ENCODE peak calls at places on chromosomes 5 and 9, in five cellular contexts. A, F, O, W and Z are unnamed samples. For H3K9me3, the result is how much of the 10 kb centered on the place peaks cover.

GRCh38 chr9:126630458-126631237 is 16.9 kb downstream of the LMX1B start:
- DNase-seq in F (no peak), O (no peak), A (no peak), W (no peak), Z (no peak)

GRCh38 chr5:172860520-172861443 is 26.7 kb downstream of the ERGIC1 start:
- DNase-seq in A (peak), O (no peak), F (peak), W (no peak), Z (peak)

GRCh38 chr9:1709347-1709746 is 305.8 kb upstream of the SMARCA2 start:
- DNase-seq in O (no peak), A (no peak), W (no peak), F (no peak), Z (no peak)

GRCh38 chr9:14205463-14205862 is 108.5 kb downstream of the NFIB start:
- DNase-seq in F (no peak), A (no peak), W (peak), O (peak), Z (no peak)

GRCh38 chr5:116303340-116303739 is 218.5 kb downstream of the COMMD10 start:
- DNase-seq in W (no peak), F (no peak), A (no peak), O (no peak), Z (no peak)

GRCh38 chr5:78008356-78008967 is 232.3 kb upstream of the TBCA start:
- DNase-seq in F (no peak), W (peak), O (no peak), A (no peak), Z (no peak)

GRCh38 chr5:170628691-170629565 is 125.1 kb downstream of the KCNIP1 start:
- DNase-seq in O (no peak), A (no peak), F (no peak), W (no peak), Z (no peak)

GRCh38 chr9:114080773-114081440 is 2.8 kb upstream of the AMBP start:
- DNase-seq in F (no peak), A (no peak), W (peak), O (no peak), Z (no peak)

GRCh38 chr5:31936699-31937098 is 237.4 kb downstream of the GOLPH3 start:
- DNase-seq in W (no peak), O (no peak), F (peak), A (no peak), Z (no peak)

GRCh38 chr9:110148868-110149267 is 59.1 kb downstream of the C9orf152 start:
- DNase-seq in O (no peak), W (no peak), F (no peak), A (no peak), Z (no peak)

GRCh38 chr5:94983861-94984535 is 300.9 kb downstream of the MCTP1 start:
- DNase-seq in A (no peak), W (no peak), O (no peak), F (no peak), Z (no peak)

GRCh38 chr9:859251-859650 is 17.8 kb downstream of the DMRT1 start:
- DNase-seq in A (no peak), W (no peak), O (no peak), F (no peak), Z (no peak)

GRCh38 chr5:77426670-77427069 is 65.4 kb downstream of the WDR41 start:
- DNase-seq in A (no peak), O (peak), W (peak), F (no peak), Z (no peak)

GRCh38 chr9:36401179-36401740 is 1.2 kb upstream of the RNF38 start:
- DNase-seq in W (peak), A (peak), O (no peak), F (no peak), Z (no peak)

GRCh38 chr5:134113908-134114875 is at the start of gene TCF7:
- DNase-seq in A (peak), O (peak), W (peak), F (peak), Z (peak)

GRCh38 chr5:169424956-169425318 is 124.0 kb upstream of the SLIT3 start:
- DNase-seq in O (no peak), F (no peak), W (no peak), A (no peak), Z (no peak)

GRCh38 chr9:83572524-83572923 is 34.3 kb upstream of the FRMD3 start:
- DNase-seq in O (no peak), F (no peak), W (no peak), A (no peak), Z (no peak)

GRCh38 chr9:95103385-95104087 is 214.0 kb downstream of the FANCC start:
- DNase-seq in O (no peak), A (no peak), W (no peak), F (no peak), Z (peak)

GRCh38 chr9:93013856-93014582 is 44.5 kb upstream of the SUSD3 start:
- DNase-seq in W (no peak), F (no peak), A (no peak), O (no peak), Z (no peak)

GRCh38 chr9:97072285-97072770 is 33.4 kb upstream of the CTSV start:
- DNase-seq in O (no peak), F (no peak), A (no peak), W (no peak), Z (no peak)

GRCh38 chr5:150582281-150582791 is 58.1 kb upstream of the SYNPO start:
- DNase-seq in F (peak), A (no peak), O (peak), W (no peak), Z (peak)

GRCh38 chr9:8205580-8205979 is 406.0 kb upstream of the DMAC1 start:
- DNase-seq in W (no peak), A (no peak), O (no peak), F (no peak), Z (no peak)

GRCh38 chr5:65577141-65577540 is 14.0 kb downstream of the PPWD1 start:
- DNase-seq in W (no peak), F (no peak), O (peak), A (no peak), Z (no peak)

GRCh38 chr5:178106556-178107239 is 6.6 kb upstream of the N4BP3 start:
- DNase-seq in F (no peak), A (no peak), O (no peak), W (no peak), Z (peak)

GRCh38 chr9:116390306-116391228 is 237.0 kb downstream of the PAPPA start:
- DNase-seq in O (no peak), W (no peak), A (no peak), F (no peak), Z (no peak)

GRCh38 chr5:146825033-146825432 is 53.5 kb downstream of the PPP2R2B start:
- DNase-seq in F (no peak), W (no peak), A (no peak), O (no peak), Z (no peak)

GRCh38 chr5:42583322-42583721 is 160.1 kb downstream of the GHR start:
- DNase-seq in W (peak), F (peak), O (no peak), A (peak), Z (peak)

GRCh38 chr9:116550728-116551436 is 136.2 kb upstream of the TRIM32 start:
- DNase-seq in W (no peak), O (no peak), F (peak), A (no peak), Z (peak)

GRCh38 chr9:69746859-69747560 is 12.8 kb downstream of the PTAR1 start:
- DNase-seq in F (no peak), A (no peak), O (no peak), W (no peak), Z (no peak)

GRCh38 chr5:110957934-110958333 is 113.6 kb upstream of the TSLP start:
- DNase-seq in O (peak), A (no peak), F (no peak), W (no peak), Z (no peak)

GRCh38 chr9:74499111-74499601 is 2.0 kb downstream of the RORB start:
- DNase-seq in W (no peak), A (no peak), F (no peak), O (no peak), Z (no peak)

GRCh38 chr5:134948929-134949328 is 18.8 kb upstream of the CATSPER3 start:
- DNase-seq in O (no peak), F (peak), W (no peak), A (peak), Z (peak)

GRCh38 chr5:1246711-1247431 is 21.7 kb downstream of the SLC6A18 start:
- DNase-seq in W (peak), A (no peak), O (no peak), F (no peak), Z (peak)

GRCh38 chr5:147512640-147513334 is 2.9 kb upstream of the DPYSL3 start:
- DNase-seq in O (no peak), W (no peak), F (no peak), A (no peak), Z (no peak)

GRCh38 chr5:54254482-54255198 is 55.7 kb downstream of the ARL15 start:
- DNase-seq in W (no peak), F (no peak), A (no peak), O (no peak), Z (no peak)

GRCh38 chr9:133737071-133737773 is 930 bp downstream of the SARDH start:
- DNase-seq in F (no peak), O (no peak), W (no peak), A (no peak), Z (no peak)

GRCh38 chr9:75359638-75360037 is 271.3 kb downstream of the OSTF1 start:
- DNase-seq in A (no peak), F (no peak), W (no peak), O (no peak), Z (no peak)

GRCh38 chr9:91777437-91777836 is 172.6 kb downstream of the ROR2 start:
- DNase-seq in W (no peak), O (peak), A (no peak), F (no peak), Z (no peak)

GRCh38 chr9:136109351-136110081 is 9.2 kb downstream of the TMEM250 start:
- DNase-seq in W (peak), O (peak), F (peak), A (peak), Z (peak)
- H3K4me3 ChIP-seq in W (peak), O (peak), F (peak), A (peak), Z (peak)

DNA sequence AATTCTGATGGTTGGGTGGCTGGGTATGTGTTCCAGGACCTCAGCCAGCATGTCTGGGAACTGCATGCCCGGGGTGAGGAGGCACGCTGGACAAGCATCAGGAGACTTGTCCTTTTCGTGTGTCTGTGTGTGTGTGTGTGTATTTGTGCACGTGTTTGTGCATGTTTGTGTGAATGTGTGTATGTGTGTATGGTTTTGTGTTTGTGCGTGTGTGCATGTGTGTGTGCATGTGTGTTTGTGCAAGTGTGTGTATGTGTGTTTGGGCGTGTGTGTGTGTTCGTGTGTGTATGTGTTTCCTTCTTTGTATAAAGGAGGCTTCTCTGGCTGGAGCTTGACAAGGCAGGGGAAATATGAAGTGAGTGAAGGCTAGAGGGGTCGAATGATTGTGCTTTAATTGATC is 491.5 kb downstream of the IRX1 start:
- DNase-seq in W (no peak), O (no peak), F (no peak), A (no peak), Z (no peak)
- H3K9me3 ChIP-seq in W (under half), O (under half), F (under half), A (under half), Z (under half)

DNA sequence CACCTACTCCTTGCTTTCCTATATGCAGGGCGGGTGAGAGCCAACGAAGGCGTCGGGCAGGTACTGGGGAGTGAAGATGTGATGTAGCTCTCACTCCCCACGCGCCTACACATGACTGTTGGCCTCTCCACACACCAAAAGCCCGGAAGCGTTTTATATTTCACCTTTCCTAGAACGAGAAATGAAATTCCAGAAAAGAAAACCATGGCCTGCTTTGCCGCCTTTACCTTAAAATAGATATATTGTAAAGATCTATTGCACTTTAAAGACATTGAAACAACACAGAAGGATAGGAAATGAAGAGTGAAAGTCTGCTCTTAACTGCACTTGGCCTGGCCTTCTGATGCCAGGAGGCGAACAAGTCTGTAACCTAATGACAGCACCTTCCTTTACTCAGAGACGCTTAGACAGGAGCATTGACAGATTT is 6.7 kb downstream of the PRDM6 start:
- DNase-seq in W (no peak), O (no peak), A (no peak), F (no peak), Z (no peak)
- H3K4me3 ChIP-seq in W (no peak), O (peak), A (no peak), F (no peak), Z (no peak)

GRCh38 chr5:131575660-131576227 is 59.3 kb downstream of the RAPGEF6 start:
- DNase-seq in O (no peak), W (no peak), A (no peak), F (no peak), Z (no peak)

GRCh38 chr5:131570757-131571156 is 64.3 kb downstream of the RAPGEF6 start:
- DNase-seq in O (no peak), W (no peak), A (no peak), F (no peak), Z (no peak)

GRCh38 chr5:131571669-131572168 is 63.3 kb downstream of the RAPGEF6 start:
- DNase-seq in F (no peak), A (no peak), O (no peak), W (no peak), Z (no peak)
- H3K9me3 ChIP-seq in F (under half), A (under half), O (under half), W (under half), Z (under half)

GRCh38 chr5:51225671-51226419 is 157.4 kb upstream of the ISL1 start:
- DNase-seq in F (no peak), O (no peak), W (no peak), A (no peak), Z (no peak)
- H3K4me3 ChIP-seq in F (no peak), O (no peak), W (no peak), A (no peak), Z (no peak)

DNA sequence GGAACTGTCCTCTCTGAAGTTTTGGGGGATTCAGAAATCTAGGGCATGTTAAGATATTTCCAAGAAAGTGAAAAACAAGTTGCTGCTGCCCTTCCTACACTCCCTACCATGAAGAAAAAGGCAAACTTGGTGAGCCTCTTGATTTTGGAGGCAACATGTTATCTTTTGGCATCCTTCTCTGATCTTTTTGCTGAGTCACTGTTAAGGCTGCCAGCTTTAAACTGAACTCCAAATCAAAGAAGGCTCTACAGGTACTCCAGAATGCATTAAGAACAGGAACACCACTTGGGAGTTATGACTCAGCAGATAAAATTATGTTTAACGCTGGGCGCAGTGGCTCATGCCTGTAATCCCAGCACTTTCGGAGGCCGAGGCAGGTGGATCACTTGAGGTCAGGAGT is 24.0 kb downstream of the PCDHB15 start:
- DNase-seq in W (no peak), A (no peak), F (no peak), O (no peak), Z (no peak)
- H3K9me3 ChIP-seq in W (half or more), A (under half), F (half or more), O (under half), Z (under half)

DNA sequence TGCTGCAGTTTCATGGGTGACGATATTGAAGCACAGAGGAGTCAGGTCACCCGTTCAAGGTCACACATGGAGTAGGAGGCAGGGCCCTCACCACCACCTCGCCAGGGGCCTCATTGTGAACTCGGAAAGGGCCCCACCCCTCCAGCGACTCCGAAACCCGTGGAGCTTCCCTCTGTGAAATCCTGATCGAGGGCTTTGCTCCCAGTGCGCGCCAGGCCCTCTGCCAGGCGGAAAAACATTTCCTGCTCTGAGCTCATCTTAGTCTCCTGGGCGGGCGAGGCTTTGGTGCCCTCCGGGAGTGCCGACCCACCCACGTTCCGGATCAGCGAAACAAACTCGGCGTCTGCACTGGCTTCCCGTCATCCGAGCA is 75.0 kb upstream of the FCN1 start:
- DNase-seq in F (peak), O (no peak), A (no peak), W (no peak), Z (no peak)
- H3K4me3 ChIP-seq in F (no peak), O (no peak), A (no peak), W (no peak), Z (no peak)

GRCh38 chr9:137725598-137725997 is 106.8 kb downstream of the EHMT1 start:
- DNase-seq in F (no peak), W (no peak), A (no peak), O (no peak), Z (no peak)
- H3K9me3 ChIP-seq in F (under half), W (under half), A (under half), O (under half), Z (under half)